ENCODE peak calls at places on chromosome 19, in ten cellular contexts. X, N, L, J, U, M, Q, W, Z and G are unnamed samples.

GRCh38 chr19:14614099-14614412 is 31.2 kb downstream of the CLEC17A start:
- DNase-seq in U (no peak), N (no peak), J (peak), M (no peak), L (no peak), X (no peak), Q (no peak), Z (no peak), W (no peak), G (no peak)

GRCh38 chr19:9936151-9937000 is at the start of gene OLFM2:
- DNase-seq in Q (no peak), Z (no peak), X (peak), U (no peak), M (no peak), L (no peak), N (no peak), W (no peak), J (no peak), G (peak)

GRCh38 chr19:48149430-48149829 is 20.7 kb downstream of the LIG1 start:
- DNase-seq in Z (no peak), U (no peak), X (no peak), L (no peak), M (no peak), Q (no peak), J (no peak), N (no peak), W (no peak), G (no peak)

GRCh38 chr19:5447700-5448311 is 7.4 kb upstream of the ZNRF4 start:
- DNase-seq in N (peak), L (no peak), X (no peak), W (no peak), U (no peak), Z (no peak), M (no peak), J (no peak), Q (peak), G (no peak)

GRCh38 chr19:42129399-42130253 is 2.6 kb downstream of the POU2F2 start:
- DNase-seq in N (peak), W (no peak), M (no peak), L (peak), Q (peak), X (no peak), Z (peak), J (no peak), U (no peak), G (no peak)

GRCh38 chr19:44658069-44658727 is 13.1 kb upstream of the CEACAM19 start:
- DNase-seq in L (peak), J (no peak), X (no peak), U (no peak), W (no peak), N (no peak), M (no peak), Q (no peak), Z (no peak), G (no peak)

GRCh38 chr19:35116085-35116801 is 620 bp downstream of the FXYD3 start:
- DNase-seq in Z (no peak), X (no peak), U (peak), W (no peak), M (no peak), N (peak), J (no peak), L (no peak), Q (no peak), G (no peak)

GRCh38 chr19:49340069-49340864 is 5.1 kb downstream of the CD37 start:
- DNase-seq in L (peak), X (peak), Q (peak), M (no peak), J (no peak), N (peak), W (no peak), Z (peak), U (peak), G (peak)

GRCh38 chr19:6672693-6673290 is 2.8 kb upstream of the TNFSF14 start:
- DNase-seq in W (no peak), Z (no peak), Q (no peak), J (no peak), X (no peak), U (no peak), M (no peak), L (no peak), N (peak), G (no peak)

GRCh38 chr19:52190679-52191293 is 934 bp downstream of the PPP2R1A start:
- DNase-seq in N (peak), L (peak), Q (no peak), X (peak), M (no peak), J (no peak), Z (peak), W (peak), U (peak), G (peak)

GRCh38 chr19:33677745-33678426 is 56.1 kb downstream of the CHST8 start:
- DNase-seq in Q (no peak), U (peak), X (peak), L (no peak), J (no peak), Z (peak), N (no peak), M (no peak), W (no peak), G (peak)

GRCh38 chr19:55146648-55147218 is 2.3 kb downstream of the TNNT1 start:
- DNase-seq in X (peak), M (no peak), J (no peak), L (no peak), Z (peak), U (peak), N (peak), Q (peak), W (no peak), G (peak)

GRCh38 chr19:48970923-48971395 is 5.8 kb downstream of the FTL start:
- DNase-seq in J (peak), N (peak), L (peak), M (peak), Z (peak), X (peak), W (peak), U (peak), Q (peak), G (peak)

GRCh38 chr19:33399081-33399744 is 25.7 kb downstream of the CEBPG start:
- DNase-seq in Q (no peak), Z (no peak), M (no peak), U (no peak), X (no peak), W (no peak), J (no peak), L (no peak), N (no peak), G (no peak)

GRCh38 chr19:30731596-30731995 is 359.4 kb downstream of the ZNF536 start:
- DNase-seq in U (no peak), Z (no peak), M (no peak), L (no peak), Q (no peak), X (no peak), W (no peak), N (no peak), J (no peak), G (no peak)

GRCh38 chr19:6232567-6232966 is 47.2 kb downstream of the MLLT1 start:
- DNase-seq in M (no peak), Q (no peak), U (no peak), W (peak), Z (no peak), L (peak), J (no peak), N (peak), X (no peak), G (no peak)

GRCh38 chr19:38369584-38369983 is 4.8 kb upstream of the PSMD8 start:
- DNase-seq in W (no peak), M (no peak), J (no peak), Q (no peak), Z (no peak), N (no peak), X (no peak), U (no peak), L (no peak), G (no peak)

GRCh38 chr19:41706741-41707501 is 1.5 kb upstream of the CEACAM5 start:
- DNase-seq in Q (peak), Z (peak), N (peak), W (peak), U (peak), J (peak), M (peak), X (no peak), L (peak), G (peak)

GRCh38 chr19:11995174-11995573 is 30.3 kb downstream of the ZNF763 start:
- DNase-seq in X (no peak), Z (no peak), J (no peak), M (no peak), U (no peak), Q (no peak), N (no peak), W (no peak), L (no peak), G (peak)

GRCh38 chr19:11763117-11763516 is 3.7 kb upstream of the ZNF441 start:
- DNase-seq in L (no peak), X (no peak), M (no peak), N (no peak), Z (no peak), Q (no peak), J (no peak), U (no peak), W (no peak), G (no peak)

GRCh38 chr19:13629687-13630357 is 123.5 kb upstream of the CACNA1A start:
- DNase-seq in M (no peak), W (no peak), J (no peak), L (no peak), X (no peak), N (no peak), Z (no peak), Q (no peak), U (no peak), G (no peak)

GRCh38 chr19:50313812-50314536 is 15.2 kb downstream of the KCNC3 start:
- DNase-seq in W (no peak), N (no peak), X (peak), Z (no peak), L (no peak), M (no peak), U (peak), J (no peak), Q (no peak), G (peak)